ENCODE peak calls at places on chromosome 20, in nine cellular contexts. J is GM12891; U is pancreas; C is cardiac fibroblast; B is activated CD8-positive, alpha-beta memory T cell treated with anti-CD3 and anti-CD28 coated beads, Interleukin-2, amount 50 U/mL, for 48 hours; S is RPMI7951; R is putamen; Z is retinal pigment epithelial cell; Q is NCI-H446. A is an unnamed sample.

GRCh38 chr20:30811896-30812671 is 445.4 kb upstream of the DEFB115 start:
- DNase-seq in J (peak; percentile 25), U (no peak), C (peak; percentile 57), B (peak; percentile 64), S (peak; percentile 48), R (peak; percentile 36), Z (peak; percentile 3), Q (peak; percentile 27), A (no peak)

GRCh38 chr20:59605691-59606364 is 1.5 kb downstream of the PHACTR3 start:
- DNase-seq in J (no peak), U (no peak), C (no peak), B (no peak), S (no peak), R (no peak), Z (no peak), Q (peak; percentile 34), A (no peak)

GRCh38 chr20:4192378-4193048 is 177.2 kb upstream of the RNF24 start:
- DNase-seq in J (no peak), U (no peak), C (peak; percentile 76), B (no peak), S (peak; percentile 55), R (no peak), Z (no peak), Q (no peak), A (no peak)

GRCh38 chr20:47502801-47503239 is 1.1 kb downstream of the NCOA3 start:
- DNase-seq in J (no peak), U (no peak), C (peak; percentile 45), B (peak; percentile 49), S (peak; percentile 76), R (no peak), Z (no peak), Q (peak; percentile 30), A (no peak)

GRCh38 chr20:23442436-23442835 is 3.0 kb downstream of the CSTL1 start:
- DNase-seq in J (no peak), U (no peak), C (no peak), B (no peak), S (no peak), R (no peak), Z (no peak), Q (no peak), A (no peak)

GRCh38 chr20:37356387-37356786 is 10.4 kb downstream of the SRC start:
- DNase-seq in J (no peak), U (no peak), C (peak; percentile 66), B (no peak), S (peak; percentile 87), R (peak; percentile 34), Z (no peak), Q (no peak), A (no peak)

GRCh38 chr20:14860410-14860814 is 523.0 kb upstream of the FLRT3 start:
- DNase-seq in J (no peak), U (no peak), C (no peak), B (no peak), S (no peak), R (no peak), Z (no peak), Q (peak; percentile 36), A (no peak)

GRCh38 chr20:1943267-1944002 is 48.2 kb downstream of the SIRPA start:
- DNase-seq in J (no peak), U (no peak), C (peak; percentile 44), B (no peak), S (peak; percentile 39), R (no peak), Z (no peak), Q (no peak), A (no peak)

GRCh38 chr20:22689246-22689645 is 104.9 kb upstream of the FOXA2 start:
- DNase-seq in J (no peak), U (no peak), C (no peak), B (no peak), S (no peak), R (no peak), Z (no peak), Q (no peak), A (no peak)

GRCh38 chr20:6705106-6705766 is 62.2 kb upstream of the BMP2 start:
- DNase-seq in J (no peak), U (no peak), C (no peak), B (no peak), S (peak; percentile 81), R (no peak), Z (no peak), Q (no peak), A (no peak)

GRCh38 chr20:37145014-37145413 is 34.1 kb upstream of the RPN2 start:
- DNase-seq in J (no peak), U (no peak), C (no peak), B (no peak), S (no peak), R (no peak), Z (no peak), Q (no peak), A (no peak)

GRCh38 chr20:19697415-19697814 is 60.6 kb upstream of the RIN2 start:
- DNase-seq in J (no peak), U (no peak), C (no peak), B (no peak), S (no peak), R (no peak), Z (no peak), Q (no peak), A (no peak)

GRCh38 chr20:12575352-12576095 is 433.2 kb upstream of the SPTLC3 start:
- DNase-seq in J (no peak), U (no peak), C (peak; percentile 19), B (no peak), S (peak; percentile 8), R (no peak), Z (no peak), Q (no peak), A (no peak)

GRCh38 chr20:5470943-5471342 is 154.2 kb upstream of the PROKR2 start:
- DNase-seq in J (no peak), U (no peak), C (no peak), B (no peak), S (no peak), R (no peak), Z (no peak), Q (no peak), A (no peak)

GRCh38 chr20:19079536-19080299 is 132.7 kb upstream of the SLC24A3 start:
- DNase-seq in J (no peak), U (no peak), C (peak; percentile 1), B (no peak), S (peak; percentile 80), R (no peak), Z (no peak), Q (no peak), A (no peak)

GRCh38 chr20:52242237-52243230 is 51.0 kb upstream of the ZFP64 start:
- DNase-seq in J (no peak), U (no peak), C (peak; percentile 36), B (no peak), S (peak; percentile 26), R (no peak), Z (no peak), Q (peak; percentile 54), A (no peak)

GRCh38 chr20:33474097-33474846 is 15.6 kb upstream of the CBFA2T2 start:
- DNase-seq in J (no peak), U (no peak), C (no peak), B (no peak), S (no peak), R (no peak), Z (no peak), Q (peak; percentile 38), A (no peak)

GRCh38 chr20:3398681-3399252 is 8.7 kb downstream of the DNAAF9 start:
- DNase-seq in J (no peak), U (no peak), C (no peak), B (no peak), S (no peak), R (no peak), Z (no peak), Q (no peak), A (no peak)

GRCh38 chr20:25022680-25023079 is 30.1 kb upstream of the APMAP start:
- DNase-seq in J (no peak), U (peak; percentile 84), C (no peak), B (no peak), S (no peak), R (no peak), Z (no peak), Q (no peak), A (no peak)

GRCh38 chr20:50023116-50023802 is 40.5 kb downstream of the SNAI1 start:
- DNase-seq in J (no peak), U (no peak), C (no peak), B (no peak), S (no peak), R (no peak), Z (no peak), Q (no peak), A (no peak)

GRCh38 chr20:36490191-36490590 is 51.1 kb upstream of the MYL9 start:
- DNase-seq in J (no peak), U (no peak), C (no peak), B (no peak), S (no peak), R (peak; percentile 81), Z (no peak), Q (no peak), A (no peak)

GRCh38 chr20:24194133-24194532 is 205.6 kb upstream of the GGTLC1 start:
- DNase-seq in J (no peak), U (no peak), C (no peak), B (no peak), S (peak; percentile 76), R (no peak), Z (no peak), Q (no peak), A (no peak)

GRCh38 chr20:62794007-62794724 is 2.1 kb upstream of the MRGBP start:
- DNase-seq in J (peak; percentile 93), U (peak; percentile 95), C (peak; percentile 99), B (peak; percentile 98), S (peak; percentile 97), R (peak; percentile 95), Z (peak; percentile 67), Q (peak; percentile 97), A (peak; percentile 94)

GRCh38 chr20:62642666-62643520 is 590 bp downstream of the SLCO4A1 start:
- DNase-seq in J (peak; percentile 71), U (no peak), C (no peak), B (peak; percentile 82), S (peak; percentile 42), R (peak; percentile 22), Z (no peak), Q (no peak), A (peak; percentile 51)

GRCh38 chr20:16397053-16397452 is 176.2 kb downstream of the KIF16B start:
- DNase-seq in J (no peak), U (no peak), C (peak; percentile 85), B (no peak), S (no peak), R (no peak), Z (peak; percentile 39), Q (peak; percentile 94), A (no peak)

GRCh38 chr20:48538058-48538825 is 289.6 kb downstream of the PREX1 start:
- DNase-seq in J (no peak), U (peak; percentile 22), C (peak; percentile 93), B (no peak), S (peak; percentile 46), R (no peak), Z (peak; percentile 97), Q (no peak), A (no peak)

GRCh38 chr20:12051206-12052163 is 133.8 kb downstream of the BTBD3 start:
- DNase-seq in J (no peak), U (no peak), C (peak; percentile 62), B (no peak), S (no peak), R (no peak), Z (no peak), Q (no peak), A (no peak)

GRCh38 chr20:10857362-10858070 is 183.7 kb upstream of the JAG1 start:
- DNase-seq in J (no peak), U (peak; percentile 67), C (peak; percentile 95), B (no peak), S (no peak), R (peak; percentile 26), Z (peak; percentile 83), Q (no peak), A (no peak)

GRCh38 chr20:47432251-47433210 is 69.2 kb upstream of the NCOA3 start:
- DNase-seq in J (no peak), U (no peak), C (no peak), B (no peak), S (peak; percentile 79), R (no peak), Z (no peak), Q (no peak), A (no peak)